ENCODE peak calls at places on chromosomes 13 and 19, in five cellular contexts. N, P, W, D and H are unnamed samples.

GRCh38 chr19:21092107-21092506 is 10.1 kb downstream of the ZNF714 start:
- DNase-seq in W (no peak), P (no peak), N (no peak), D (no peak), H (no peak)

GRCh38 chr19:8194528-8195275 is 14.5 kb upstream of the CERS4 start:
- DNase-seq in N (no peak), P (peak), W (peak), D (peak), H (no peak)

GRCh38 chr13:61414686-61415664 is 674 bp downstream of the PCDH20 start:
- DNase-seq in D (no peak), W (peak), P (no peak), N (no peak), H (no peak)

GRCh38 chr13:33940898-33941297 is 122.9 kb downstream of the RFC3 start:
- DNase-seq in N (no peak), W (no peak), P (no peak), D (no peak), H (no peak)

GRCh38 chr13:41075034-41075433 is 13.7 kb downstream of the WBP4 start:
- DNase-seq in P (peak), D (no peak), N (no peak), W (no peak), H (no peak)

GRCh38 chr13:27673911-27674310 is 52.2 kb downstream of the POLR1D start:
- DNase-seq in W (no peak), P (no peak), D (no peak), N (no peak), H (no peak)

GRCh38 chr13:31930901-31931522 is 100.6 kb upstream of the FRY start:
- DNase-seq in W (no peak), N (no peak), D (no peak), P (peak), H (no peak)

GRCh38 chr13:49657241-49657641 is 28.9 kb downstream of the ARL11 start:
- DNase-seq in W (no peak), P (no peak), D (peak), N (no peak), H (no peak)

GRCh38 chr19:37413243-37414084 is 42.6 kb downstream of the ZNF527 start:
- DNase-seq in D (no peak), P (no peak), W (no peak), N (no peak), H (no peak)

GRCh38 chr13:93559718-93560117 is 333.1 kb downstream of the GPC6 start:
- DNase-seq in D (no peak), W (no peak), N (no peak), P (no peak), H (peak)

GRCh38 chr13:65856464-65856863 is 1373.7 kb downstream of the PCDH9 start:
- DNase-seq in W (no peak), N (no peak), P (no peak), D (no peak), H (no peak)

GRCh38 chr13:49066856-49067255 is 91.1 kb downstream of the FNDC3A start:
- DNase-seq in W (no peak), D (no peak), P (no peak), N (no peak), H (no peak)

GRCh38 chr13:44312898-44313551 is 60.6 kb upstream of the SERP2 start:
- DNase-seq in D (no peak), W (no peak), N (no peak), P (no peak), H (peak)

GRCh38 chr13:29527916-29528315 is 67.6 kb downstream of the SLC7A1 start:
- DNase-seq in W (no peak), D (no peak), N (no peak), P (no peak), H (no peak)

GRCh38 chr13:66689037-66689619 is 541.0 kb downstream of the PCDH9 start:
- DNase-seq in N (no peak), W (no peak), P (no peak), D (no peak), H (no peak)

GRCh38 chr13:98910501-98910951 is 67.3 kb downstream of the DOCK9 start:
- DNase-seq in W (no peak), P (peak), N (peak), D (no peak), H (peak)

GRCh38 chr13:35891973-35892441 is 239.2 kb downstream of the DCLK1 start:
- DNase-seq in N (no peak), P (no peak), W (no peak), D (no peak), H (peak)

GRCh38 chr19:31340059-31341025 is 8.9 kb downstream of the TSHZ3 start:
- DNase-seq in D (no peak), P (peak), N (no peak), W (no peak), H (no peak)

GRCh38 chr13:39729161-39729560 is 73.7 kb downstream of the COG6 start:
- DNase-seq in D (no peak), W (no peak), N (no peak), P (no peak), H (no peak)

GRCh38 chr19:38877781-38878574 is at the start of gene RINL:
- DNase-seq in D (peak), W (peak), P (peak), N (no peak), H (no peak)

GRCh38 chr19:10211691-10212090 is 16.9 kb upstream of the DNMT1 start:
- DNase-seq in N (no peak), W (no peak), D (no peak), P (no peak), H (no peak)

GRCh38 chr19:36257512-36257876 is 42.6 kb downstream of the ZNF146 start:
- DNase-seq in W (no peak), D (no peak), N (no peak), P (no peak), H (no peak)

GRCh38 chr13:78598382-78598781 is 5.0 kb downstream of the POU4F1 start:
- DNase-seq in P (no peak), D (no peak), W (no peak), N (no peak), H (no peak)

GRCh38 chr13:88761145-88761544 is 1090.0 kb downstream of the SLITRK5 start:
- DNase-seq in W (no peak), D (no peak), P (no peak), N (no peak), H (no peak)

DNA sequence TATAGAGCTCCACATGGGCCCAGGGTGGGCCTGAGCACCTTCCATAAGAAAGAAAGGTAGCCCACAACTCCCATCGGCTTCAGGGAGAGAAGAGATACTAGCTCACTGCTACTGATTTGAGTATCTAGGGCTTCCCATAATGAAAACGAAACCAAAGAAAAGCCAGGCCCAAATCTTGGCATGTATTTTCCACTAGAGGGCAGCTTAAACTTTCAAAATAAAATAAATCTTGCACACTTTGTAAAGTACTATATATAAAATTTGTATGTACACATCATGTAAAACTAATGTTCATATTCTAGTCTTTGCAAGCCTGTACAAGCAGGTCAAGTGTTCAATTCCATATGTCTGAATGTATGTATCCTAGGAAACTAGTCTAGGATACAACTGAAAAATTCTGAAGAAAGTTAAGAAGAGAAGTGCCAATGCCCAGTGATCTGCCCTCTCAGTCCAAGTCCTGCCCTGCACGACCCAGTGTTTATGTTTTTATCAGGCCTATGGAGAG is 475.9 kb downstream of the UQCRFS1 start:
- DNase-seq in N (no peak), W (no peak), D (no peak), P (peak), H (no peak)
- TF ChIP-seq CTCF in N (no peak), W (no peak), D (peak), P (peak), H (peak)

DNA sequence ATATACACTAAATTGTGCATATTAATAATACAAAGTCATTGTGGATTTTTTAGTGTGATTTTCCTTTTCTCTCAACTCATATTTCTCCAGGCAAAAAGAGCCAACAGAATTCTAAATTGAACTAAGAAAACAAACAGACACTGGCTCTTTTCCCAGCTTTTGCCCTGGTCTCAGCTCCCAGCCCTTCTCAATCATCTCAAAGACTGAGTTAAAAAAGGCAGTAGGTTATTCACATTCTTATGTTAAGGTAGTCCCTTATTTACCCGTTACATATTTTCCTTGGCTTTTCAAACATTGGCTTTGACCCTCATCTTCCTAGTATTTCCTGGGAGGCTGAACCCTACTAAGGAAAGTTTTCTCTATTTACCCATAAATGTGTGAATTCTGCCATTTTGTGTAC is 753.6 kb downstream of the LIG4 start:
- DNase-seq in W (no peak), D (no peak), P (no peak), N (no peak), H (no peak)
- TF ChIP-seq CTCF in W (no peak), D (no peak), P (no peak), N (no peak), H (no peak)

GRCh38 chr13:113864303-113864890 is 521 bp upstream of the GAS6 start:
- DNase-seq in P (no peak), N (no peak), W (no peak), D (no peak), H (no peak)
- TF ChIP-seq CTCF in P (no peak), N (no peak), W (no peak), D (no peak), H (no peak)

DNA sequence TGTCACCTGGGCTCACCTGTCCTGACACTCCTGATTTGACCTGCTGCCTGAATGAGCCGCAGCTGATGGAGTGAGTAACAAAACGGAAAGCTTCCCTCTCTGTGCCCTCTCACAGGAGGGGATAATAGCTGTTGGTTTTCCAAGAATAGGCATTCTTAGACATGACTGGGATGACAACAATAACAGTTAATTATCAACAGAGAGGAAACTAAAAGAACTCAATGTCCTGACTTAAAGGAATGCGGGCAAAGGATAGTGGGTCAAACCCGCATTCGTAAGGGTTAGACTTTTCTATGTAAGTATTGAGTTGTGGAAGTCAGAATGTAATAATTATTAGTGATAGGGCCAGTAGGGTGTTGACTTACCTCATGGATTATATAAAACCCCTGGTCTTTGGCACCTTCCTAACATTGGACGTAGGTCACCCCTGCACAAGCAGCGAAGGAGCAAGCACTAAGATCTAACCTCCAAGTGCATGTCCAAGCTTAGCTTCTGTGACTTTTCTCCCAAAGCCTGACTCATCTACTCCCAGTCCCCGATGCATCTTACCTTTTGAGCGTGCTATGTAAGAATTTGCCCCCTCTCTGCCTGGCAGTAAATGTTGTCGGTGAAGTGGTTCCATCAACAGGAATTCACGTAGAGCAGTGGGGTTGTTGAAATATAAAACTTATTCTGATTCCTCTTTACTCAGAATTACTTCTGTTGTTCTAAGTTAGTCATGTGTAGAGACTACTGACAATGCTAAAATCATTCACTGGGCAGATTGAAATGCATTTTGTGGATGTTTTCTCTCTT is 442.3 kb downstream of the FGF9 start:
- DNase-seq in D (no peak), P (no peak), W (no peak), N (no peak), H (no peak)
- TF ChIP-seq CTCF in D (no peak), P (no peak), W (no peak), N (no peak), H (no peak)

DNA sequence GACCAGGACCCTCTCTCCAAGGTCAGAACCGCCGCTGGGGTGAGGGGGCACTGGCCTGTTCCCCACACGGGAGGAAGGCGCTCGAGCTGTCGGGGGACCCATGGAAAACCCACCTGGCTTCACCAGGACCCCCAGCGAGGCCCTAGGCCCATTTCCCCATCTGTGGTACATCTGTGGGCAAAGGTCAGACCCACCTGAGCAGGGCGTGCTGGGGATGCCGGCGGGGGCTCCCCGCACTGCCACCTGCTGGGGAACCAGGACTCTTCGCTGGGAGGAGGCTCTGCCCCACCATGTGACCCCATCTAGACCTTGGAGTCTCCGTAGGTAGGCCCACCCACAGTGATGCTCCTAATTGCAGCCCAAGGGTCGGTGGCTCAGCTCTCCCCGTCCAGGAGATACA is 511 bp downstream of the WDR88 start:
- DNase-seq in W (no peak), D (no peak), N (no peak), P (no peak), H (no peak)
- TF ChIP-seq CTCF in W (no peak), D (peak), N (no peak), P (peak), H (no peak)

GRCh38 chr13:24684600-24684998 is 4.4 kb downstream of the ATP12A start:
- DNase-seq in D (no peak), N (no peak), P (peak), W (no peak), H (no peak)
- TF ChIP-seq CTCF in D (no peak), N (no peak), P (no peak), W (no peak), H (no peak)

GRCh38 chr19:43532962-43533545 is at the start of gene ZNF575:
- DNase-seq in D (peak), N (peak), P (peak), W (peak), H (peak)

GRCh38 chr19:43533546-43534304 is 737 bp downstream of the ZNF575 start:
- DNase-seq in W (peak), D (peak), P (peak), N (peak), H (peak)

GRCh38 chr19:43534305-43534612 is 1.3 kb downstream of the ZNF575 start:
- DNase-seq in W (no peak), D (no peak), P (no peak), N (no peak), H (no peak)

GRCh38 chr19:43532571-43532961 is 422 bp upstream of the ZNF575 start:
- DNase-seq in N (peak), W (peak), D (peak), P (no peak), H (no peak)

GRCh38 chr19:43534811-43535761 is 2.1 kb downstream of the ZNF575 start:
- DNase-seq in W (peak), P (peak), D (peak), N (peak), H (no peak)
- TF ChIP-seq CTCF in W (peak), P (peak), D (peak), N (peak), H (peak)

DNA sequence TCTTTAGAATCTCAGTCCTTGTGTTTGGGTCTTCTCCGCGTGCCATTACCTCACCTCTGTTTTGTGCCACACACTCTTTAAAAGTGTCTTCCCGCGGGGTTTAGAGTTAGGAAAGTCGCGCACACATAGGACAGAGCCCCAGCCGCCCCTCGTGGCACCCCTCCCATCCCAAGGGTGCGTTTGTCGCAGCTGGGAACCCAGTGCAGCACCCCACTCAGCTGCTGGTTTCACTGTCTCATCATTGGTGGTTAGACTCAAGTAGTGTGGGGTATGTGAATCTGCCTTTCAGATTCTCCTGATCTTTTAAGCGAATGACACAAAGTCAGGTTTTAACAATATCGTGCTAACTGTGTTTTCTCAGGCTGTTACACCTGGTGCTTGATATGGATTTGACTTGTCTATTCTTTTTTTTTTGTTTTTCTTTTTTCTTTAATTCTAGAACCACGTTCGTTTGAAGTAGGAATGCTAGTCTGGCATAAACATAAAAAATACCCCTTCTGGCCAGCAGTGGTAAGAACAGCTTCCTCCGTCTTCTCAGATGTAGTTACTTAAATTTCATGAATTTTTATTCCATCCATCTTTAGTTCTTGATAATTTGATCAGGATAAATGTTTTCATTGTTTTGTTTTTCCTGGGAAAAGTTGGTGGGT is 19.5 kb upstream of the NDUFS7 start:
- DNase-seq in D (no peak), P (no peak), W (no peak), N (no peak), H (no peak)
- TF ChIP-seq CTCF in D (no peak), P (no peak), W (no peak), N (no peak), H (no peak)

DNA sequence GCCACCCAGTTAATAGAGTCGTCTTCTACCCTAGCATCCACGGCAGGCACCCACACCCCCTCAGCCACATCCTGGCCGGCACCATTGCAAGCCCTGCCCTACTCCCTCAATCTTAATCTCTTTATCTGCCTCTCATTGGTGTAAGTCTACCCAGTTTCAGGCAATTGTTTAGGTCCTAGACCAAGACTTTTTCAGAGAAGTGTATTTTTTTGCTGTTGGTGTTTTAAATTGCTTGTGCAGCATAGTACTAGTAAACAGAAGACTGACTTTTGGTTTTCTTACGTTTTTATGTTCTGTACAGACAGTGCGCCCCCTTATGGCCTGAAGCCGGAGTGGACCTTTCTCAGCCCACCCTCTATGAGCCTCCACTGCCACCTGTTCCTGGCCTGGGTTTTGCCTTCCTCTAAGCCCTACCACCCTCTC is 2.3 kb upstream of the LCP1 start:
- DNase-seq in P (peak), N (no peak), D (peak), W (peak), H (no peak)
- TF ChIP-seq CTCF in P (peak), N (no peak), D (peak), W (no peak), H (peak)